ENCODE peak calls at places on chromosomes 1 and 21, in seven cellular contexts. U, E, A, K, G, S and X are unnamed samples.

GRCh38 chr21:41009398-41010177 is 158.4 kb upstream of the BACE2 start:
- DNase-seq in U (no peak), K (no peak), S (no peak), E (no peak), G (no peak), A (no peak), X (no peak)

GRCh38 chr1:205140113-205140512 is 18.3 kb upstream of the RBBP5 start:
- DNase-seq in S (no peak), G (no peak), U (no peak), E (no peak), K (no peak), A (no peak), X (no peak)

GRCh38 chr1:10378071-10378841 is 20.6 kb upstream of the PGD start:
- DNase-seq in S (peak; percentile 98), U (no peak), G (peak; percentile 90), A (no peak), E (peak; percentile 95), K (peak; percentile 68), X (no peak)

GRCh38 chr1:67058761-67059160 is 4.8 kb upstream of the SLC35D1 start:
- DNase-seq in K (no peak), G (peak; percentile 36), A (no peak), S (no peak), E (peak; percentile 47), U (no peak), X (no peak)

GRCh38 chr1:217332426-217333065 is 298.3 kb downstream of the GPATCH2 start:
- DNase-seq in K (peak; percentile 12), U (no peak), G (peak; percentile 3), A (no peak), S (no peak), E (no peak), X (no peak)

GRCh38 chr21:42513151-42513984 is at the start of gene SLC37A1:
- DNase-seq in S (no peak), E (no peak), A (no peak), K (no peak), U (peak; percentile 65), G (no peak), X (no peak)

GRCh38 chr1:162612606-162613400 is 19.5 kb upstream of the DDR2 start:
- DNase-seq in E (peak; percentile 34), U (no peak), S (no peak), A (no peak), G (no peak), K (no peak), X (no peak)

GRCh38 chr1:101520302-101520701 is 283.5 kb downstream of the S1PR1 start:
- DNase-seq in E (peak; percentile 26), G (peak; percentile 54), S (peak; percentile 12), K (peak; percentile 72), U (peak; percentile 53), A (peak; percentile 15), X (peak; percentile 44)

GRCh38 chr1:75724472-75725022 is at the start of gene ACADM:
- DNase-seq in A (peak; percentile 23), S (peak; percentile 73), E (peak; percentile 68), G (peak; percentile 89), U (peak; percentile 84), K (peak; percentile 83), X (peak; percentile 83)

GRCh38 chr21:45087022-45087823 is 12.8 kb downstream of the ADARB1 start:
- DNase-seq in U (no peak), E (peak; percentile 44), K (no peak), S (no peak), G (no peak), A (no peak), X (no peak)

GRCh38 chr1:156656779-156657160 is 14.9 kb downstream of the BCAN start:
- DNase-seq in U (peak; percentile 67), S (no peak), G (peak; percentile 71), E (no peak), A (no peak), K (no peak), X (no peak)

GRCh38 chr1:2215329-2215728 is 12.8 kb upstream of the SKI start:
- DNase-seq in U (no peak), K (no peak), G (no peak), A (no peak), E (no peak), S (no peak), X (no peak)

GRCh38 chr1:5120559-5120958 is 466.1 kb downstream of the AJAP1 start:
- DNase-seq in K (no peak), A (no peak), G (no peak), E (no peak), S (no peak), U (no peak), X (no peak)

GRCh38 chr1:216045400-216045799 is 377.8 kb downstream of the USH2A start:
- DNase-seq in G (peak; percentile 94), S (peak; percentile 23), K (no peak), U (no peak), A (no peak), E (peak; percentile 98), X (no peak)

GRCh38 chr21:32298658-32299081 is at the start of gene MRAP:
- DNase-seq in S (no peak), G (no peak), U (no peak), E (no peak), K (no peak), A (no peak), X (no peak)

GRCh38 chr1:39453603-39454002 is 37.8 kb upstream of the BMP8A start:
- DNase-seq in A (no peak), E (peak; percentile 80), K (no peak), S (no peak), G (peak; percentile 70), U (no peak), X (no peak)

GRCh38 chr1:207405814-207406213 is 48.3 kb upstream of the CR2 start:
- DNase-seq in A (no peak), G (no peak), E (no peak), U (no peak), S (no peak), K (no peak), X (no peak)

GRCh38 chr1:207404849-207405525 is 49.1 kb upstream of the CR2 start:
- DNase-seq in S (no peak), U (no peak), A (no peak), E (peak; percentile 78), G (peak; percentile 64), K (peak; percentile 67), X (peak; percentile 26)

GRCh38 chr1:207401578-207401977 is 52.5 kb upstream of the CR2 start:
- DNase-seq in G (no peak), E (no peak), K (no peak), S (no peak), U (no peak), A (no peak), X (no peak)

GRCh38 chr1:207398986-207399385 is 55.1 kb upstream of the CR2 start:
- DNase-seq in K (no peak), A (no peak), G (no peak), S (no peak), E (no peak), U (no peak), X (no peak)

GRCh38 chr1:207402744-207403143 is 51.4 kb upstream of the CR2 start:
- DNase-seq in E (no peak), A (no peak), S (no peak), G (no peak), U (no peak), K (no peak), X (no peak)
- H3K18ac ChIP-seq in E (no peak overlapping the region), A (no peak overlapping the region), S (no peak overlapping the region), G (no peak overlapping the region), U (no peak overlapping the region), K (no peak overlapping the region), X (no peak overlapping the region)

GRCh38 chr1:68293122-68293521 is 60.8 kb upstream of the WLS start:
- DNase-seq in K (peak; percentile 81), G (no peak), U (peak; percentile 34), E (no peak), S (no peak), A (no peak), X (no peak)

GRCh38 chr1:68291763-68292384 is 59.6 kb upstream of the WLS start:
- DNase-seq in S (no peak), A (no peak), E (peak; percentile 42), K (peak; percentile 91), G (peak; percentile 27), U (no peak), X (no peak)

GRCh38 chr1:68293609-68294353 is 61.5 kb upstream of the WLS start:
- DNase-seq in G (peak; percentile 74), K (peak; percentile 100), S (no peak), E (peak; percentile 45), U (peak; percentile 77), A (peak; percentile 58), X (peak; percentile 95)

DNA sequence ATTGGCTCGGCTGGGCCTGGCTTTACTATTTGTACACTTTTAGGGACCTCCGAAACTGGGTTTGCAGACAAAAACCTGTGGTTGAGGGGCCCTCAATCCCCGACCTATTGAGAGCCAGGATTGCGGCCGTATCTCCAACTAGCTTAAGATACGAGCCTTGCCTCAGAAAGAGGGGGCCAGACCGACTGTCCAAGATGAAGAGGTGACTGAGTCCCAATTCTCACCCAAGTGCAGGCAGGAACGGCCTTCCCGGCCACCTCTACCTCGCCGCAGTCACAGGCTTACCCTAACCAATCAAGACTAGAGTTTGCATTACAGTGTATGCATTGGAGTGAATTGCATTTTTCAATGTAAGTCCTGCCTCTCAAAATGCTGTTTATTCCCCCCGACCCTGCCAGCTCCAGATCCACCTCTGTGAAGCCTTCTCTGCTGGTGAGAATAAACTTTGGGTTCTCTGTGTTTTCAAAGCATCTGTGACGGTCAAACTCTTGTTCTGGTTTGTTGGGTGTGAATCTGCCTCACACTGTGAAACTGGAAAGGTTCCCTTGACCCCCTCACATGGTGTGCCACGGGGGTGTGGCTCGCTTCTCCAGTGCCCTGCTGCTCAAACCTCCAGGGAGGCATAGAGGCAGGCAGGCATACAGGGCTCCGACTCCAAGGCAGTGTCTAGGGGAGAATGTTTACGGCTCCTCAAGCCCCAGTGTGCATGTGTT is 62.2 kb upstream of the WLS start:
- DNase-seq in E (no peak), G (no peak), S (no peak), K (peak; percentile 63), A (no peak), U (no peak), X (no peak)
- H3K23ac ChIP-seq in E (no peak overlapping the region), G (no peak overlapping the region), S (no peak overlapping the region), K (no peak overlapping the region), A (no peak overlapping the region), U (no peak overlapping the region), X (peak overlapping the region; percentile 8)

DNA sequence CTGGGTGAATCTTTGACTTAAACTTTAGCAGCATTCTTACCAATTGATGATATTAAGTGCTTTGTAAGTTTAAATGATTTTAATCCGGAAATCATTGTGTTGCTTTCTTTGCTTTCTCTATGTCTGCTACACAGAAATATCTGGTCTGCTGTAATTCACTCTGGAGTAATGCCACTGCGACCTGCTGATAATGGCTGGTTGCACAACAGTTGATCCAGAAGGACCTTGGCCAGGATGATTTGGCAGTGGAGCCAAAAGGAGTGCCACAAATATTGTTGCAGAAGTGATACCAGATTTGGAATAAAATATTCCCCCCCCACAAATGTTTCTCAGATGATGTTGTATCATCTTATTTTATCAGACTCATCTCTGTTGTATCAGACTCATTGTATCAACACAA is 2063.9 kb downstream of the MRPL39 start:
- DNase-seq in U (no peak), A (no peak), K (no peak), S (no peak), G (no peak), E (no peak), X (no peak)
- H3K18ac ChIP-seq in U (no peak overlapping the region), A (no peak overlapping the region), K (no peak overlapping the region), S (no peak overlapping the region), G (no peak overlapping the region), E (no peak overlapping the region), X (no peak overlapping the region)

DNA sequence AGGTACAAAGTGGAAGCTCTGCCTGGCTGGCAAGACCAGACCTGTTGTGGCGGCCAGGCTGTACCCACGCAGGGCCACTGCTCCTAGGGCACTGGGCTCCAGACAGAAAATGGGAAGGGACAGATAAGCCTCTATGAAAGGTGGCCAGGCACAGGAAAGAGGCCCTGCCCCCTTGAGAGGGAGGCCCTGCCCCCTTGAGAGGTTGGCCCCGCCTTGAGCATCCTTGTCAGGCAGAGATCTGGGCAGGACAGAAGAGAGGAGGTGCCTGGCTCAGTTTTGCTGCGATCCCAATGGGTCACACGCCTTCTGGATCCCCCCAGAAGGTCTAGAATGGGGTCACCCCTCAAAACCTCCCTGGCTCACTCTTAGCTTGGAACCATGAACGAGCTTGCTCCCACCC is 17.4 kb upstream of the ECE1 start:
- DNase-seq in S (no peak), A (no peak), G (no peak), K (no peak), E (no peak), U (peak; percentile 70), X (no peak)
- H3K23ac ChIP-seq in S (no peak overlapping the region), A (no peak overlapping the region), G (no peak overlapping the region), K (no peak overlapping the region), E (no peak overlapping the region), U (no peak overlapping the region), X (no peak overlapping the region)